ENCODE peak calls at places on chromosomes 11 and 22, in six cellular contexts. R, X, A, I, D and P are unnamed samples.

GRCh38 chr22:44608606-44609226 is 93.3 kb upstream of the PRR5 start:
- DNase-seq in I (no peak), A (no peak), R (no peak), D (no peak), X (no peak), P (no peak)

GRCh38 chr11:68021167-68021787 is 9.2 kb upstream of the NDUFS8 start:
- DNase-seq in I (no peak), X (no peak), R (no peak), A (no peak), D (no peak), P (no peak)

GRCh38 chr22:37148031-37148651 is 1.6 kb downstream of the IL2RB start:
- DNase-seq in I (no peak), D (no peak), X (no peak), R (no peak), A (no peak), P (no peak)

GRCh38 chr11:93611836-93612677 is 49.4 kb upstream of the CEP295 start:
- DNase-seq in I (no peak), D (no peak), A (no peak), R (no peak), X (no peak), P (peak)

GRCh38 chr11:34263462-34264186 is 94.2 kb downstream of the ABTB2 start:
- DNase-seq in A (peak), R (no peak), D (no peak), X (no peak), I (peak), P (peak)

GRCh38 chr22:48089601-48090331 is 1327.3 kb downstream of the TBC1D22A start:
- DNase-seq in A (no peak), I (peak), X (peak), D (no peak), R (no peak), P (no peak)

GRCh38 chr11:126115253-126115540 is 52.5 kb upstream of the CDON start:
- DNase-seq in A (no peak), D (no peak), I (no peak), R (no peak), X (no peak), P (no peak)

GRCh38 chr11:62605467-62605866 is 3.8 kb upstream of the MTA2 start:
- DNase-seq in D (no peak), A (no peak), X (no peak), R (no peak), I (no peak), P (no peak)

GRCh38 chr11:125566235-125566634 is 3.0 kb upstream of the EI24 start:
- DNase-seq in D (no peak), A (no peak), R (no peak), X (no peak), I (no peak), P (no peak)

GRCh38 chr11:123624974-123625373 is 29.4 kb downstream of the SCN3B start:
- DNase-seq in A (peak), X (no peak), R (no peak), I (no peak), D (no peak), P (no peak)

GRCh38 chr11:121035169-121035755 is 11.4 kb downstream of the TBCEL start:
- DNase-seq in A (no peak), I (no peak), X (no peak), D (no peak), R (no peak), P (no peak)

GRCh38 chr11:86923993-86924766 is 31.0 kb downstream of the FZD4 start:
- DNase-seq in R (no peak), D (no peak), I (no peak), A (no peak), X (no peak), P (no peak)

GRCh38 chr22:42408276-42408675 is 23.9 kb downstream of the NFAM1 start:
- DNase-seq in A (no peak), R (no peak), I (no peak), D (no peak), X (no peak), P (no peak)

GRCh38 chr11:75262961-75263852 is 22.6 kb downstream of the TPBGL start:
- DNase-seq in R (no peak), D (no peak), A (no peak), X (no peak), I (no peak), P (no peak)

GRCh38 chr22:46569848-46570695 is 32.7 kb upstream of the CELSR1 start:
- DNase-seq in D (no peak), X (no peak), A (no peak), I (no peak), R (no peak), P (no peak)

GRCh38 chr11:105641433-105641832 is 31.6 kb downstream of the GRIA4 start:
- DNase-seq in A (peak), I (no peak), R (no peak), D (no peak), X (no peak), P (no peak)